ENCODE peak calls at places on chromosomes 16 and 17, in four cellular contexts. One of them, this sample, is unnamed.

GRCh38 chr17:37725021-37725585 is 19.8 kb downstream of the HNF1B start:
- DNase-seq in H7: no peak
- DNase-seq in nephron progenitor cell: no peak
- DNase-seq in effector memory CD4-positive, alpha-beta T cell: no peak
- DNase-seq in this sample: no peak

GRCh38 chr17:27968206-27968732 is 74.2 kb upstream of the NLK start:
- DNase-seq in H7: no peak
- DNase-seq in nephron progenitor cell: no peak
- DNase-seq in effector memory CD4-positive, alpha-beta T cell: no peak
- DNase-seq in this sample: no peak

GRCh38 chr16:11625769-11626168 is 39.0 kb upstream of the LITAF start:
- DNase-seq in H7: no peak
- DNase-seq in nephron progenitor cell: no peak
- DNase-seq in effector memory CD4-positive, alpha-beta T cell: no peak
- DNase-seq in this sample: no peak

GRCh38 chr17:3911271-3912053 is 4.8 kb downstream of the P2RX1 start:
- DNase-seq in H7: peak; percentile 72
- DNase-seq in nephron progenitor cell: no peak
- DNase-seq in effector memory CD4-positive, alpha-beta T cell: peak; percentile 61
- DNase-seq in this sample: no peak

GRCh38 chr16:25035494-25036405 is 20.6 kb upstream of the ARHGAP17 start:
- DNase-seq in H7: no peak
- DNase-seq in nephron progenitor cell: no peak
- DNase-seq in effector memory CD4-positive, alpha-beta T cell: no peak
- DNase-seq in this sample: no peak

GRCh38 chr16:67562526-67562917 is at the start of gene CTCF:
- DNase-seq in H7: peak; percentile 96
- DNase-seq in nephron progenitor cell: peak; percentile 82
- DNase-seq in effector memory CD4-positive, alpha-beta T cell: peak; percentile 80
- DNase-seq in this sample: peak; percentile 73

GRCh38 chr17:68498479-68499326 is 13.5 kb upstream of the PRKAR1A start:
- DNase-seq in H7: no peak
- DNase-seq in nephron progenitor cell: no peak
- DNase-seq in effector memory CD4-positive, alpha-beta T cell: no peak
- DNase-seq in this sample: no peak

GRCh38 chr17:64063766-64064224 is 43.4 kb upstream of the ICAM2 start:
- DNase-seq in H7: peak; percentile 91
- DNase-seq in nephron progenitor cell: peak; percentile 75
- DNase-seq in effector memory CD4-positive, alpha-beta T cell: peak; percentile 32
- DNase-seq in this sample: no peak

GRCh38 chr17:50364715-50365114 is 8.3 kb downstream of the MRPL27 start:
- DNase-seq in H7: peak; percentile 75
- DNase-seq in nephron progenitor cell: peak; percentile 18
- DNase-seq in effector memory CD4-positive, alpha-beta T cell: no peak
- DNase-seq in this sample: no peak

GRCh38 chr16:17382949-17383348 is 87.8 kb downstream of the XYLT1 start:
- DNase-seq in H7: no peak
- DNase-seq in nephron progenitor cell: no peak
- DNase-seq in effector memory CD4-positive, alpha-beta T cell: no peak
- DNase-seq in this sample: no peak

GRCh38 chr16:50610331-50611262 is 62.4 kb downstream of the NKD1 start:
- DNase-seq in H7: peak; percentile 89
- DNase-seq in nephron progenitor cell: no peak
- DNase-seq in effector memory CD4-positive, alpha-beta T cell: no peak
- DNase-seq in this sample: no peak

GRCh38 chr17:33642002-33642401 is 348.9 kb upstream of the ASIC2 start:
- DNase-seq in H7: peak; percentile 57
- DNase-seq in nephron progenitor cell: no peak
- DNase-seq in effector memory CD4-positive, alpha-beta T cell: no peak
- DNase-seq in this sample: no peak

GRCh38 chr16:68528686-68529379 is 10.3 kb upstream of the ZFP90 start:
- DNase-seq in H7: peak; percentile 92
- DNase-seq in nephron progenitor cell: peak; percentile 86
- DNase-seq in effector memory CD4-positive, alpha-beta T cell: peak; percentile 75
- DNase-seq in this sample: peak; percentile 68

GRCh38 chr17:83189673-83190385 is 110.4 kb downstream of the METRNL start:
- DNase-seq in H7: no peak
- DNase-seq in nephron progenitor cell: no peak
- DNase-seq in effector memory CD4-positive, alpha-beta T cell: no peak
- DNase-seq in this sample: no peak

GRCh38 chr17:2853111-2853721 is 57.0 kb downstream of the RAP1GAP2 start:
- DNase-seq in H7: peak; percentile 91
- DNase-seq in nephron progenitor cell: peak; percentile 62
- DNase-seq in effector memory CD4-positive, alpha-beta T cell: peak; percentile 33
- DNase-seq in this sample: peak; percentile 19

GRCh38 chr16:55048745-55049144 is 118.1 kb downstream of the IRX5 start:
- DNase-seq in H7: peak; percentile 55
- DNase-seq in nephron progenitor cell: no peak
- DNase-seq in effector memory CD4-positive, alpha-beta T cell: no peak
- DNase-seq in this sample: no peak